ENCODE peak calls at places on chromosomes 7 and 10, in ten cellular contexts. Z, X, H, T, C, E, J, D, V and A are unnamed samples.

GRCh38 chr7:26199301-26200112 is 1.0 kb downstream of the HNRNPA2B1 start:
- DNase-seq in V (peak), X (no peak), J (peak), Z (peak), E (peak), C (peak), T (peak), D (peak), H (no peak), A (peak)

GRCh38 chr7:107981466-107981865 is 21.5 kb downstream of the LAMB1 start:
- DNase-seq in Z (no peak), H (no peak), X (no peak), T (no peak), E (no peak), D (no peak), C (no peak), J (no peak), V (no peak), A (no peak)

GRCh38 chr10:10901906-10902305 is 115.8 kb upstream of the CELF2 start:
- DNase-seq in H (no peak), J (no peak), V (no peak), D (no peak), T (no peak), Z (no peak), X (no peak), E (no peak), C (no peak), A (no peak)

GRCh38 chr7:85730016-85730415 is 543.2 kb upstream of the SEMA3D start:
- DNase-seq in J (no peak), H (no peak), D (no peak), T (no peak), C (no peak), E (peak), Z (peak), X (peak), V (no peak), A (no peak)

GRCh38 chr10:62186999-62187695 is 81.5 kb downstream of the RTKN2 start:
- DNase-seq in T (no peak), J (no peak), H (no peak), X (peak), E (no peak), C (peak), V (no peak), D (no peak), Z (no peak), A (peak)

GRCh38 chr10:90579602-90580242 is 278.1 kb downstream of the HTR7 start:
- DNase-seq in D (peak), E (no peak), X (peak), T (peak), V (no peak), J (no peak), H (no peak), Z (no peak), C (peak), A (peak)

GRCh38 chr10:4652111-4653010 is 173.6 kb upstream of the AKR1E2 start:
- DNase-seq in D (peak), J (no peak), Z (no peak), C (no peak), X (no peak), V (no peak), H (no peak), E (no peak), T (no peak), A (peak)

GRCh38 chr7:115410972-115411686 is 489.2 kb downstream of the MDFIC start:
- DNase-seq in T (no peak), V (no peak), E (no peak), C (no peak), Z (no peak), H (no peak), J (no peak), X (no peak), D (peak), A (no peak)

GRCh38 chr10:79068203-79068561 is 584 bp upstream of the ZMIZ1 start:
- DNase-seq in T (no peak), X (peak), V (no peak), H (no peak), J (no peak), D (peak), C (no peak), E (no peak), Z (no peak), A (no peak)

GRCh38 chr7:55019691-55020480 is 1.1 kb downstream of the EGFR start:
- DNase-seq in V (peak), Z (no peak), J (no peak), X (peak), H (peak), D (no peak), T (no peak), C (peak), E (no peak), A (no peak)

GRCh38 chr10:14371616-14372015 is 40.9 kb upstream of the FRMD4A start:
- DNase-seq in X (no peak), E (no peak), J (no peak), C (no peak), Z (no peak), V (no peak), H (no peak), T (no peak), D (no peak), A (no peak)

GRCh38 chr10:82319558-82319957 is 444.6 kb downstream of the NRG3 start:
- DNase-seq in J (no peak), X (no peak), H (no peak), C (no peak), D (no peak), T (no peak), V (no peak), E (no peak), Z (no peak), A (no peak)

GRCh38 chr10:98664329-98665042 is 217.8 kb upstream of the HPS1 start:
- DNase-seq in X (peak), J (no peak), T (peak), H (no peak), C (no peak), Z (peak), D (peak), V (no peak), E (no peak), A (peak)

GRCh38 chr10:72375585-72375984 is 20.9 kb upstream of the DNAJB12 start:
- DNase-seq in V (no peak), D (peak), H (no peak), J (no peak), E (no peak), Z (no peak), C (no peak), T (no peak), X (peak), A (no peak)

GRCh38 chr10:10499839-10500238 is 517.8 kb upstream of the CELF2 start:
- DNase-seq in X (no peak), D (peak), C (peak), T (peak), E (no peak), J (no peak), V (no peak), Z (peak), H (no peak), A (peak)

GRCh38 chr10:103757531-103758293 is 97.7 kb downstream of the SH3PXD2A start:
- DNase-seq in C (peak), D (no peak), J (peak), E (peak), X (peak), H (no peak), V (peak), T (peak), Z (peak), A (peak)

GRCh38 chr10:5442990-5443370 is 30.6 kb downstream of the NET1 start:
- DNase-seq in H (no peak), T (no peak), Z (no peak), C (no peak), X (no peak), J (no peak), D (no peak), V (no peak), E (no peak), A (no peak)

GRCh38 chr7:110604885-110605284 is 486.0 kb upstream of the LRRN3 start:
- DNase-seq in H (no peak), Z (no peak), D (no peak), J (no peak), T (no peak), E (no peak), C (no peak), X (no peak), V (no peak), A (no peak)

GRCh38 chr10:101301111-101301731 is 52.7 kb upstream of the BTRC start:
- DNase-seq in Z (peak), X (peak), D (peak), V (no peak), H (peak), J (no peak), T (peak), C (no peak), E (no peak), A (peak)

GRCh38 chr10:24722676-24723385 is 856 bp downstream of the ARHGAP21 start:
- DNase-seq in E (no peak), D (peak), J (peak), H (peak), V (peak), C (peak), Z (peak), X (peak), T (peak), A (peak)

GRCh38 chr10:91590142-91590903 is 42.5 kb downstream of the PPP1R3C start:
- DNase-seq in X (peak), E (no peak), V (peak), H (peak), C (peak), J (peak), D (no peak), Z (peak), T (peak), A (peak)

GRCh38 chr7:40880581-40880980 is 745.8 kb downstream of the SUGCT start:
- DNase-seq in Z (no peak), J (no peak), C (peak), X (no peak), V (no peak), T (no peak), D (no peak), H (no peak), E (no peak), A (no peak)

GRCh38 chr10:98555011-98555619 is 108.4 kb upstream of the HPS1 start:
- DNase-seq in T (no peak), V (no peak), J (no peak), Z (no peak), E (no peak), H (no peak), C (no peak), D (no peak), X (no peak), A (peak)

GRCh38 chr10:96470108-96470743 is 43.5 kb downstream of the TLL2 start:
- DNase-seq in V (no peak), T (peak), X (peak), H (peak), Z (peak), D (peak), E (no peak), C (peak), J (no peak), A (peak)

GRCh38 chr7:73521636-73522080 is 435 bp downstream of the BAZ1B start:
- DNase-seq in Z (peak), E (no peak), V (peak), J (peak), X (peak), T (peak), H (peak), D (no peak), C (peak), A (peak)

GRCh38 chr10:33860994-33861393 is 526.5 kb upstream of the NRP1 start:
- DNase-seq in D (no peak), X (no peak), C (no peak), E (no peak), H (no peak), J (no peak), Z (peak), T (no peak), V (no peak), A (no peak)

GRCh38 chr7:50537417-50537816 is 27.8 kb downstream of the DDC start:
- DNase-seq in Z (no peak), T (no peak), V (no peak), E (no peak), D (no peak), J (no peak), C (no peak), X (no peak), H (no peak), A (no peak)

GRCh38 chr10:100508691-100509150 is 10.9 kb downstream of the SEC31B start:
- DNase-seq in D (peak), X (peak), H (peak), T (peak), J (no peak), C (peak), Z (peak), E (no peak), V (no peak), A (peak)

GRCh38 chr10:111475720-111476119 is 398.9 kb downstream of the ADRA2A start:
- DNase-seq in T (no peak), E (no peak), C (peak), J (no peak), D (no peak), H (no peak), V (no peak), Z (peak), X (no peak), A (peak)

GRCh38 chr7:93374345-93374940 is 142.3 kb downstream of the VPS50 start:
- DNase-seq in T (peak), J (no peak), H (no peak), Z (peak), V (no peak), X (peak), D (peak), E (no peak), C (peak), A (peak)
- TF ChIP-seq CTCF in T (peak), J (peak), H (peak), Z (peak), V (peak), X (peak), D (peak), E (no peak), C (peak), A (peak)

GRCh38 chr7:37181550-37181932 is 267.1 kb downstream of the ELMO1 start:
- DNase-seq in E (no peak), H (no peak), J (no peak), Z (no peak), T (no peak), D (no peak), C (no peak), V (no peak), X (no peak), A (no peak)

GRCh38 chr7:37180828-37181549 is 267.7 kb downstream of the ELMO1 start:
- DNase-seq in D (no peak), X (no peak), Z (no peak), C (no peak), T (no peak), H (no peak), J (no peak), V (no peak), E (no peak), A (no peak)

GRCh38 chr7:37187179-37187578 is 261.5 kb downstream of the ELMO1 start:
- DNase-seq in E (no peak), J (no peak), H (no peak), C (no peak), X (no peak), D (no peak), V (no peak), T (no peak), Z (no peak), A (no peak)

GRCh38 chr7:37186753-37187152 is 261.9 kb downstream of the ELMO1 start:
- DNase-seq in H (no peak), T (no peak), C (no peak), J (no peak), E (no peak), X (no peak), V (no peak), D (no peak), Z (no peak), A (peak)

DNA sequence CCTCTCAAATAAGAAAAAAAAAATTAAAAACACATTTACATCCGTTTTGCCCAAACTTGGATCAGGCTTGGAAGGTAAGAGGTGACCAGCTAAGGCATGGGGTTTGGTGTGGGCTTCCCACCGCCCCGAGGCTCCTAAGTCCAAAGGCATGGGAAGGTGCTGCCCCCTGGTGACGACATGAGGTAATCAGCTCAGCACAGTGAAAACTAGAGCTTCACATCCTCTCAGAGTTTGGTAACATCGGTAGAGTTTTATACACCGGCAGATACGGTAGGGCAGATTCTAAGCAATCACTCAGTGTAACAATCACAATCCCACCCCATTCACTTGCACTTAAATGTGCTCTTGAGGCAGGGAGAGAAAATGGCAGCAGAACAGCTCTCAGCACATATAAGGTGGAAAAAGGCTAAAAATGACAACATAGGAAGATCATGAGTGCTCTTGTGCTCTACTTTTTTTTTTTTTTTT is 266.6 kb downstream of the ELMO1 start:
- DNase-seq in X (peak), E (peak), C (peak), T (peak), J (peak), V (peak), D (peak), Z (peak), H (peak), A (peak)
- H3K4me3 ChIP-seq in X (no peak), E (no peak), C (no peak), T (no peak), J (no peak), V (no peak), D (no peak), Z (no peak), H (no peak), A (no peak)

DNA sequence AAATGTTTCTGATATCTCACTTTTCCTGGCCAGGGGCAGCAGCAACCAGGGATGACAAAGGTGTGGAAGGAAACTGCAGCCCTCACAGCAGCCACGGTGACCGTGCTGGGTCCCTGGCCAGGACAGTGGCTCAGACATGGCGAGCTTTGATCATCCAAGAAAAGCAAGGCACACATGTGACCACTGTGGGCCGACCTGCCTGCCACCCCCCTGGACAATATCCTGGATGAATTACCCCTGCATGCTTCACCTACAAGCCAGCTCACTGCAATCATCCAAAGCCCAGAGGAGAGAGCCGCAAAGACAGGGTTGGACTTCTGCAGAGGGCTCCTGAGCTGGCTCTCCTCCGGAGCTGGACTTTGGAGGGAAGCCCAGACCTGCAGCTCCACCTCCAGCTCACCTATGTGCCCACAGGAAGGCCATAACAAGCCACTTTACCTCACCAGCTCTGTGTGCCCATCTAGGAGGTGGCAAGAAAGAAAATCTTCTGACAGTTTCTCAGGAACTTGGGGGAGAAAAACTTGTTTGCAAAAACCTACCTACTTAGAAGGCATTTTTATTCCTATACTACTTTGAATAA is 2.7 kb downstream of the CHST15 start:
- DNase-seq in V (no peak), Z (no peak), E (no peak), T (no peak), C (no peak), D (no peak), J (no peak), X (peak), H (peak), A (no peak)
- TF ChIP-seq CTCF in V (no peak), Z (no peak), E (no peak), T (no peak), C (no peak), D (no peak), J (no peak), X (no peak), H (no peak), A (no peak)

GRCh38 chr10:51743146-51743545 is 43.8 kb upstream of the CSTF2T start:
- DNase-seq in Z (peak), J (no peak), C (no peak), D (peak), T (no peak), V (no peak), E (no peak), X (no peak), H (no peak), A (no peak)
- H3K4me3 ChIP-seq in Z (no peak), J (no peak), C (no peak), D (no peak), T (no peak), V (peak), E (no peak), X (no peak), H (no peak), A (no peak)

GRCh38 chr7:45937862-45938261 is 16.8 kb upstream of the IGFBP3 start:
- DNase-seq in J (no peak), T (no peak), Z (no peak), X (no peak), E (no peak), H (no peak), V (no peak), D (no peak), C (no peak), A (no peak)

GRCh38 chr7:45940939-45941338 is 19.9 kb upstream of the IGFBP3 start:
- DNase-seq in E (no peak), J (no peak), Z (no peak), X (no peak), T (no peak), C (no peak), H (no peak), V (no peak), D (no peak), A (no peak)

GRCh38 chr7:45937301-45937700 is 16.2 kb upstream of the IGFBP3 start:
- DNase-seq in C (no peak), D (no peak), X (no peak), J (no peak), E (no peak), T (no peak), V (no peak), H (no peak), Z (peak), A (peak)

GRCh38 chr7:45939574-45939973 is 18.5 kb upstream of the IGFBP3 start:
- DNase-seq in J (no peak), C (no peak), V (no peak), D (no peak), H (no peak), Z (no peak), X (no peak), T (no peak), E (no peak), A (no peak)

GRCh38 chr7:45938626-45939302 is 17.7 kb upstream of the IGFBP3 start:
- DNase-seq in V (no peak), C (no peak), D (no peak), T (no peak), Z (no peak), J (no peak), X (no peak), E (no peak), H (no peak), A (no peak)
- TF ChIP-seq CTCF in V (no peak), C (no peak), D (peak), T (peak), Z (no peak), J (no peak), X (peak), E (no peak), H (peak), A (peak)